ENCODE peak calls at places on chromosomes 11 and 22, in five cellular contexts. X, B, S, K and L are unnamed samples.

GRCh38 chr11:45745065-45745811 is 59.7 kb upstream of the SLC35C1 start:
- DNase-seq in K (no peak), S (no peak), X (peak; percentile 21), B (peak; percentile 72), L (peak; percentile 76)

GRCh38 chr22:38760477-38761201 is 4.8 kb upstream of the SUN2 start:
- DNase-seq in K (peak; percentile 65), X (no peak), B (no peak), S (no peak), L (no peak)

GRCh38 chr11:106821291-106821690 is 197.0 kb downstream of the GUCY1A2 start:
- DNase-seq in S (no peak), X (no peak), B (no peak), K (no peak), L (no peak)

GRCh38 chr22:19622061-19622441 is 92.3 kb upstream of the SEPTIN5 start:
- DNase-seq in B (no peak), X (no peak), S (no peak), K (no peak), L (no peak)

GRCh38 chr11:114082767-114083181 is 23.3 kb downstream of the ZBTB16 start:
- DNase-seq in B (peak; percentile 59), K (no peak), S (no peak), X (no peak), L (no peak)

GRCh38 chr11:2437516-2437915 is 6.8 kb downstream of the TRPM5 start:
- DNase-seq in X (no peak), S (no peak), K (no peak), B (no peak), L (no peak)

GRCh38 chr11:114284021-114284420 is 12.2 kb upstream of the NNMT start:
- DNase-seq in X (no peak), B (no peak), K (peak; percentile 74), S (peak; percentile 66), L (no peak)

GRCh38 chr22:48720662-48721393 is 1106.8 kb downstream of the BRD1 start:
- DNase-seq in K (no peak), S (no peak), B (no peak), X (no peak), L (no peak)

GRCh38 chr11:44248109-44248508 is 61.8 kb downstream of the ALX4 start:
- DNase-seq in K (no peak), B (no peak), X (no peak), S (no peak), L (no peak)

GRCh38 chr11:24386551-24387404 is 110.1 kb upstream of the LUZP2 start:
- DNase-seq in S (no peak), K (peak; percentile 4), B (no peak), X (peak; percentile 14), L (no peak)

GRCh38 chr11:79100093-79100704 is 340.6 kb downstream of the TENM4 start:
- DNase-seq in X (peak; percentile 89), B (no peak), S (peak; percentile 61), K (peak; percentile 57), L (no peak)

GRCh38 chr22:39997421-39997820 is 2.7 kb downstream of the FAM83F start:
- DNase-seq in X (no peak), S (no peak), K (no peak), B (no peak), L (no peak)

GRCh38 chr22:43592470-43592869 is 180.7 kb downstream of the MPPED1 start:
- DNase-seq in B (no peak), K (peak; percentile 74), X (no peak), S (no peak), L (no peak)

GRCh38 chr11:71342116-71342515 is 89.7 kb upstream of the SHANK2 start:
- DNase-seq in B (no peak), X (no peak), S (no peak), K (no peak), L (no peak)

GRCh38 chr22:29002603-29003002 is 59.0 kb downstream of the C22orf31 start:
- DNase-seq in K (no peak), S (no peak), B (peak; percentile 21), X (no peak), L (no peak)

GRCh38 chr11:17906436-17906835 is 106.4 kb downstream of the SERGEF start:
- DNase-seq in S (peak; percentile 83), K (peak; percentile 34), B (no peak), X (no peak), L (no peak)

GRCh38 chr11:121553367-121553766 is 100.6 kb upstream of the SORL1-AS1 start:
- DNase-seq in B (no peak), S (no peak), K (no peak), X (no peak), L (no peak)

GRCh38 chr11:66112640-66113098 is 42.6 kb downstream of the PACS1 start:
- DNase-seq in S (peak; percentile 71), K (no peak), X (peak; percentile 63), B (no peak), L (no peak)

GRCh38 chr11:63710476-63711217 is 29.3 kb downstream of the RTN3 start:
- DNase-seq in B (no peak), S (peak; percentile 2), X (peak; percentile 74), K (no peak), L (peak; percentile 39)

GRCh38 chr11:74004694-74005615 is 3.9 kb downstream of the UCP3 start:
- DNase-seq in X (no peak), K (no peak), B (no peak), S (no peak), L (no peak)

GRCh38 chr11:131674051-131674755 is 303.8 kb downstream of the NTM start:
- DNase-seq in X (peak; percentile 90), K (no peak), S (peak; percentile 91), B (peak; percentile 70), L (no peak)

GRCh38 chr11:10828407-10828806 is 19.7 kb upstream of the EIF4G2 start:
- DNase-seq in S (no peak), X (no peak), K (no peak), B (no peak), L (no peak)

GRCh38 chr11:35344990-35345655 is 74.2 kb downstream of the SLC1A2 start:
- DNase-seq in B (no peak), S (no peak), K (no peak), X (no peak), L (no peak)

GRCh38 chr11:66843776-66844495 is 695 bp downstream of the RCE1 start:
- DNase-seq in K (no peak), X (no peak), B (no peak), S (peak; percentile 70), L (no peak)

GRCh38 chr11:2522636-2523255 is 77.9 kb downstream of the KCNQ1 start:
- DNase-seq in X (no peak), B (peak; percentile 14), K (no peak), S (no peak), L (peak; percentile 8)

GRCh38 chr22:19607198-19608113 is 83.2 kb upstream of the CLDN5 start:
- DNase-seq in S (no peak), K (peak; percentile 90), X (no peak), B (peak; percentile 33), L (no peak)

GRCh38 chr11:11670582-11670981 is 48.8 kb upstream of the GALNT18 start:
- DNase-seq in S (no peak), B (no peak), X (no peak), K (no peak), L (no peak)

GRCh38 chr11:18594999-18595749 is 4.4 kb upstream of the MISFA start:
- DNase-seq in B (no peak), X (no peak), S (no peak), K (no peak), L (no peak)

GRCh38 chr11:92340839-92341238 is 116.2 kb downstream of the FAT3 start:
- DNase-seq in K (peak; percentile 4), X (peak; percentile 17), B (no peak), S (no peak), L (no peak)

GRCh38 chr11:17333799-17334586 is 17.6 kb upstream of the NCR3LG1 start:
- DNase-seq in S (no peak), B (peak; percentile 37), K (no peak), X (no peak), L (no peak)

GRCh38 chr11:108958446-108959123 is 293.7 kb downstream of the DDX10 start:
- DNase-seq in S (peak; percentile 62), B (no peak), K (no peak), X (peak; percentile 49), L (no peak)

GRCh38 chr11:69309800-69310280 is 15.9 kb downstream of the MYEOV start:
- DNase-seq in B (no peak), X (no peak), K (no peak), S (no peak), L (no peak)

GRCh38 chr11:79353706-79354105 is 87.1 kb downstream of the TENM4 start:
- DNase-seq in X (no peak), K (no peak), S (no peak), B (no peak), L (no peak)

GRCh38 chr11:111764621-111765020 is 1.6 kb downstream of the PPP2R1B start:
- DNase-seq in S (no peak), B (no peak), X (peak; percentile 14), K (no peak), L (no peak)

GRCh38 chr22:48323746-48324145 is 1503.9 kb downstream of the BRD1 start:
- DNase-seq in S (no peak), X (no peak), K (no peak), B (no peak), L (no peak)

GRCh38 chr11:105821366-105821765 is 200.7 kb downstream of the MSANTD4 start:
- DNase-seq in K (no peak), X (no peak), S (no peak), B (no peak), L (no peak)

GRCh38 chr11:84909740-84910139 is 717.4 kb downstream of the DLG2 start:
- DNase-seq in K (no peak), S (no peak), X (no peak), B (no peak), L (no peak)

GRCh38 chr11:65766535-65766934 is 14.2 kb downstream of the AP5B1 start:
- DNase-seq in K (no peak), X (peak; percentile 61), B (no peak), S (no peak), L (no peak)